ENCODE peak calls at places on chromosome 22, in eight cellular contexts. K is foreskin fibroblast, T is lung, O is fibroblast of lung, Z is WTC11, V is RWPE1, Y is fibroblast of pulmonary artery, L is PC-3. F is an unnamed sample.

GRCh38 chr22:46036558-46037408 is 59.8 kb upstream of the WNT7B start:
- DNase-seq in Y (no peak), L (peak; percentile 57), K (no peak), T (no peak), O (peak; percentile 49), Z (peak; percentile 28), V (no peak), F (no peak)

GRCh38 chr22:40898850-40899357 is 37.0 kb upstream of the DNAJB7 start:
- DNase-seq in O (peak; percentile 58), K (peak; percentile 42), L (peak; percentile 65), T (no peak), Y (peak; percentile 73), V (peak; percentile 26), Z (no peak), F (peak; percentile 69)

GRCh38 chr22:23531966-23532735 is 47.9 kb downstream of the IGLL1 start:
- DNase-seq in V (no peak), O (no peak), Y (no peak), L (no peak), T (no peak), Z (no peak), K (no peak), F (no peak)

GRCh38 chr22:28154856-28155255 is 235.8 kb upstream of the PITPNB start:
- DNase-seq in T (no peak), K (no peak), L (no peak), O (peak; percentile 46), Z (no peak), V (no peak), Y (no peak), F (no peak)

GRCh38 chr22:36435516-36436415 is 45.7 kb downstream of the TXN2 start:
- DNase-seq in T (peak; percentile 54), K (no peak), V (no peak), L (no peak), O (no peak), Z (peak; percentile 58), Y (no peak), F (peak; percentile 71)

GRCh38 chr22:19619144-19620009 is 94.9 kb upstream of the SEPTIN5 start:
- DNase-seq in Z (no peak), V (no peak), O (no peak), L (no peak), T (no peak), Y (no peak), K (no peak), F (peak; percentile 74)

GRCh38 chr22:48433647-48434046 is 1394.0 kb downstream of the BRD1 start:
- DNase-seq in T (no peak), O (no peak), V (no peak), Y (no peak), L (no peak), Z (no peak), K (no peak), F (no peak)

GRCh38 chr22:50531546-50532352 is 1.9 kb upstream of the TYMP start:
- DNase-seq in O (peak; percentile 54), K (no peak), Y (peak; percentile 75), Z (peak; percentile 68), V (no peak), T (peak; percentile 83), L (peak; percentile 43), F (peak; percentile 73)

GRCh38 chr22:17890892-17891291 is 116.6 kb upstream of the BID start:
- DNase-seq in K (no peak), L (no peak), T (no peak), Y (no peak), V (no peak), Z (no peak), O (no peak), F (no peak)

GRCh38 chr22:17893900-17894299 is 119.6 kb upstream of the BID start:
- DNase-seq in O (no peak), V (no peak), Y (no peak), T (no peak), Z (no peak), L (no peak), K (no peak), F (no peak)

GRCh38 chr22:17888855-17889254 is 114.6 kb upstream of the BID start:
- DNase-seq in K (no peak), L (no peak), V (no peak), O (no peak), Y (peak; percentile 49), Z (peak; percentile 64), T (no peak), F (no peak)

GRCh38 chr22:17890245-17890671 is 116.0 kb upstream of the BID start:
- DNase-seq in L (peak; percentile 44), T (no peak), Z (no peak), O (no peak), K (no peak), V (peak; percentile 6), Y (no peak), F (no peak)

DNA sequence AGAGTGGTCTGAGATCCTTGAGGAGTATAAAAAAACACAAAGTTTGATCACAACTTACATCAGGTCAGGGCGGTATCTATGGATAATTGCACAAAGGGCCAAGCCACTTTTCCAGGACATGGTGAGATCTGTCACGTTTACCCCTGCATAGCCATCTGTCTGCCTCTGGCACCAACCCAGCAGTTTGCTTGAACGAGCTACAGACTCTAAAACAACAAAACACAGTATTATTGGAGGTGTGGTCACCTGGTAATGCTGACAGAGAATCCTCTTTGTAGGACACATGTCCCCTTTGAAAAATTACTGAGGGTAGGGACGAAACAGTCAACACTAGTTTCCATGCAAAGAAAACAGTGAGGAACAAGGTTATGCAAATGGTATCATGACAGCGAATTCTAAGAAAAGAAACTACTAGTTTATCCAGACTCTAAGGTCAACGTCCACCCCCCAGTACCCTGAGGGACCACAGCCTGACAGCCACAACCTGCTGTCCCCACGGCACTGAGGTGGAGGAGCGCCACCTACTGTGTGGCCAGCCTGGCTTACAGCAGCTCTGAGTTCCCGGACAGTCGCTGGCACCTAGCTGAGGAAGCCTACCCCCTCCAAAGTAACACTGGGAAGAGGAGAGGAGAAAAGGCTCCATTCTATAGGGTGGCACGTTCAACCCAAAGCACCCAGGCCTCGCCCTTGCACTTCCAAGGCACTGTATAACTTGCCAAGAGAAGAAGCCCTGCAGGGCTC is 117.3 kb upstream of the BID start:
- DNase-seq in V (no peak), L (no peak), O (no peak), K (no peak), Y (no peak), Z (peak; percentile 63), T (no peak), F (peak; percentile 45)
- TF ChIP-seq CTCF in V (peak; percentile 14), L (peak; percentile 45), O (no peak), K (peak; percentile 11), Y (peak; percentile 28), Z (no peak), T (no peak), F (peak; percentile 47)

GRCh38 chr22:37817705-37818311 is 5.4 kb upstream of the GALR3 start:
- DNase-seq in K (peak; percentile 68), O (peak; percentile 76), L (peak; percentile 75), Z (peak; percentile 94), T (peak; percentile 79), Y (peak; percentile 82), V (peak; percentile 64), F (peak; percentile 92)

GRCh38 chr22:37818397-37819099 is 4.6 kb upstream of the GALR3 start:
- DNase-seq in O (peak; percentile 64), V (no peak), K (peak; percentile 55), Y (peak; percentile 52), Z (peak; percentile 75), T (peak; percentile 66), L (no peak), F (peak; percentile 84)

GRCh38 chr22:37816543-37817180 is 6.5 kb upstream of the GALR3 start:
- DNase-seq in K (no peak), T (no peak), V (no peak), Y (no peak), Z (no peak), L (no peak), O (no peak), F (no peak)

GRCh38 chr22:37820350-37820749 is 2.8 kb upstream of the GALR3 start:
- DNase-seq in Z (no peak), L (no peak), K (no peak), T (no peak), O (no peak), V (no peak), Y (no peak), F (no peak)

GRCh38 chr22:37819100-37819433 is 4.1 kb upstream of the GALR3 start:
- DNase-seq in V (no peak), Z (no peak), K (no peak), O (no peak), L (no peak), T (no peak), Y (no peak), F (no peak)
- TF ChIP-seq CTCF in V (no peak), Z (no peak), K (no peak), O (no peak), L (no peak), T (no peak), Y (no peak), F (no peak)

DNA sequence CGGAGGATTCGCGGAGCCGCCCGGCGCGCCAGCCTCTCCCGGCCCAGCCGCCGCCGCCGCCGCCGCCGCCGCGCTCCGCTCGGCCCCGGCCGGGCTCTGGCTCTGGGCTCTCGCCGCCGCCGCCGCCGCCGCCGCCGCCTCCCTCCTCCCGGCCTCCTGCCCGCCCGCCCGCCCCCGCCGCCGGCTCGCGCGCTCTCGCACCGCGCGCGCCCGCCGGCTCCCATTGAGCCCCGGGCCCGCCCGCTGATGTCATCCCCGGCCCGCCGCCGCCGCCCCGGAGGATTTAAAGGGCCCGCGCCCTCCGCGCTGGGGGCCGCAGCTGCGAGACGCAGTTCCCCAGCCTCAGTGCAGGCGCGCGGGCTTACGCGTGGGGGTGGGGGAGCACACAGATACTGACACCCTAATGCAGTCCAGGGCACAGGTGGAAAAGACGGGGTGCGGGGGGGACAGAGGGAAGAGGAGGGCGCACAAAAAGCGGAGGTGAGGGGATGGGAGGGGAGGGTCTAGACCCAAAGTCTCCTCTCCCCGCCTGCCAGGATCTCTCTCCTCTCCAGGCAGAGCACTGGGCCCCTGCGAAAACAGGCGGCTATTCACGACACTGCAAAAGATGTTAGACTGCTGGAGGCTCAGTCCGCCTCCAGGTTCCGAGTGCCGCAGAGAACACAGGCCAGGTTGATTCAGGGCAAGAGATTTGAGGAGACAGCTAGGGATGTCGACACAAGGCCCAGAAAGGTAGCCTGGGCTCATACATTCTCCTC is at the start of gene CSNK1E:
- DNase-seq in Z (peak; percentile 75), O (peak; percentile 59), L (peak; percentile 57), V (peak; percentile 64), Y (no peak), K (no peak), T (peak; percentile 69), F (peak; percentile 93)
- TF ChIP-seq CTCF in Z (no peak), O (no peak), L (no peak), V (no peak), Y (no peak), K (no peak), T (no peak), F (no peak)

DNA sequence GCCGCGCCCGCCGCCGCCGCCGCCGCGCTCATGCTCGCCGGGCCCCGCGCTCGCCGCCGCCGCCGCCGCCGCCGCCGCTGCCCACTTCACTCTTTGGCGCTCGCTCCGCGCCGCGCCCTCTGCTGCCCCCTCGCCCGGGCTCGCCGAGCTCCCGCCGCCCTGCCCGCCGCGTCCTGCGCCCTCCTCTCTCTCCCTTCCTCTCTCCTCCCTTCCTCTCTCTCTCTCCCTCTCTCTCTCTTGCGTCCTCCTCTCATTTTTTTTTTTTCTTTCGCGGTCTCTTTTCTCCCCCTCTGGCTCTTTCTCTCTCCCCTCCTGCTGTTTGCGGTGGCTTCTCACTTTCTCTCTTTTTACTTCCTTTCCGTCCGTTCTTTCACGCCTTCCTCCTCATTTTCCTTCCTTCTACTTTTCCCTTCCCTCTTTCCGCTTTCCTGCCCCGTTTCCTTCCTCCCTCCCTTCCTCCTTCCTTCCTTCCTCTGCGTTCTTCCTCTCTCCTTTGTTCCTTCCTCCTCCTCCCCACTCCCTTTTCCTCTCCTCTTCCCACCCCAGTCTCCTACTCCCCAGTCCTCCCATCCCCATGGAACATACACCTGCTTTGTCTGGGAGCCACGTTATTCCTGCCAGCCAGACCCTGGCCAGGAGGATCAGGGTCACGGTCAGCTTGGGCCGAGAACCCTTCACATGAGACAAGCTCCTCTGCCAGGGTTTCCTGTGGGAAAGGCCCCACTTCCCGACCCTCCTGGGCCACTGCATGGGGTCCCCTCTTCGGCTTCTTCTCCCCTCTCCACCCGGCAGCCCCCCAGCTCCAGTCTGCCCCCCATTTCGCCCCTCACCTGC is 19.3 kb upstream of the SHISAL1 start:
- DNase-seq in T (no peak), Y (peak; percentile 27), K (peak; percentile 9), O (peak; percentile 43), V (no peak), Z (no peak), L (peak; percentile 11), F (no peak)
- TF ChIP-seq CTCF in T (no peak), Y (no peak), K (no peak), O (no peak), V (no peak), Z (no peak), L (no peak), F (no peak)

F was measured in GM10248.